ENCODE peak calls at places on chromosomes 1 and 21, in four cellular contexts. One of them, this sample, is unnamed.
A peak's percentile ranks its signal among the peaks of the same experiment; 100 is the strongest.

GRCh38 chr1:1616045-1616821 is 933 bp downstream of the MIB2 start:
- DNase-seq in A549: no peak
- DNase-seq in ovary: no peak
- DNase-seq in stomach: peak; percentile 58
- DNase-seq in this sample: no peak

GRCh38 chr1:212037900-212038299 is 2.4 kb downstream of the DTL start:
- DNase-seq in A549: no peak
- DNase-seq in stomach: no peak
- DNase-seq in ovary: no peak
- DNase-seq in this sample: no peak

GRCh38 chr21:21750124-21750825 is 752.1 kb downstream of the NCAM2 start:
- DNase-seq in A549: no peak
- DNase-seq in stomach: no peak
- DNase-seq in ovary: no peak
- DNase-seq in this sample: no peak

GRCh38 chr1:218347713-218348627 is 2.8 kb downstream of the TGFB2 start:
- DNase-seq in ovary: no peak
- DNase-seq in stomach: no peak
- DNase-seq in A549: peak; percentile 84
- DNase-seq in this sample: peak; percentile 71

GRCh38 chr1:218171302-218171893 is 113.7 kb upstream of the RRP15 start:
- DNase-seq in ovary: no peak
- DNase-seq in stomach: no peak
- DNase-seq in A549: peak; percentile 46
- DNase-seq in this sample: no peak

GRCh38 chr1:200279810-200280411 is 129.9 kb downstream of the ZNF281 start:
- DNase-seq in stomach: peak; percentile 68
- DNase-seq in ovary: no peak
- DNase-seq in A549: peak; percentile 68
- DNase-seq in this sample: no peak

GRCh38 chr21:29571949-29572348 is 273.2 kb downstream of the BACH1 start:
- DNase-seq in stomach: no peak
- DNase-seq in ovary: no peak
- DNase-seq in A549: no peak
- DNase-seq in this sample: no peak

GRCh38 chr1:117092594-117092993 is 29.0 kb downstream of the TRIM45 start:
- DNase-seq in ovary: no peak
- DNase-seq in stomach: no peak
- DNase-seq in A549: no peak
- DNase-seq in this sample: no peak

GRCh38 chr1:170967042-170967910 is 31.9 kb downstream of the MROH9 start:
- DNase-seq in stomach: no peak
- DNase-seq in A549: peak; percentile 33
- DNase-seq in ovary: no peak
- DNase-seq in this sample: no peak

GRCh38 chr1:1308756-1309524 is 543 bp downstream of the PUSL1 start:
- DNase-seq in A549: no peak
- DNase-seq in ovary: peak; percentile 61
- DNase-seq in stomach: no peak
- DNase-seq in this sample: peak; percentile 82

GRCh38 chr1:230794871-230795645 is 47.9 kb downstream of the CAPN9 start:
- DNase-seq in stomach: no peak
- DNase-seq in ovary: no peak
- DNase-seq in A549: no peak
- DNase-seq in this sample: no peak

GRCh38 chr1:164675342-164675904 is 116.4 kb downstream of the PBX1 start:
- DNase-seq in ovary: no peak
- DNase-seq in stomach: no peak
- DNase-seq in A549: no peak
- DNase-seq in this sample: no peak

GRCh38 chr1:223700942-223701637 is 11.2 kb upstream of the CAPN2 start:
- DNase-seq in A549: peak; percentile 96
- DNase-seq in ovary: peak; percentile 60
- DNase-seq in stomach: no peak
- DNase-seq in this sample: no peak

GRCh38 chr21:42024261-42024877 is 14.2 kb upstream of the ZBTB21 start:
- DNase-seq in A549: no peak
- DNase-seq in stomach: no peak
- DNase-seq in ovary: no peak
- DNase-seq in this sample: peak; percentile 39

GRCh38 chr21:42027804-42028753 is 17.9 kb upstream of the ZBTB21 start:
- DNase-seq in ovary: peak; percentile 34
- DNase-seq in stomach: no peak
- DNase-seq in A549: no peak
- DNase-seq in this sample: peak; percentile 64

GRCh38 chr21:42027085-42027803 is 17.1 kb upstream of the ZBTB21 start:
- DNase-seq in ovary: peak; percentile 8
- DNase-seq in A549: no peak
- DNase-seq in stomach: no peak
- DNase-seq in this sample: peak; percentile 20

GRCh38 chr21:42025392-42026071 is 15.4 kb upstream of the ZBTB21 start:
- DNase-seq in stomach: no peak
- DNase-seq in ovary: peak; percentile 16
- DNase-seq in A549: no peak
- DNase-seq in this sample: peak; percentile 62

DNA sequence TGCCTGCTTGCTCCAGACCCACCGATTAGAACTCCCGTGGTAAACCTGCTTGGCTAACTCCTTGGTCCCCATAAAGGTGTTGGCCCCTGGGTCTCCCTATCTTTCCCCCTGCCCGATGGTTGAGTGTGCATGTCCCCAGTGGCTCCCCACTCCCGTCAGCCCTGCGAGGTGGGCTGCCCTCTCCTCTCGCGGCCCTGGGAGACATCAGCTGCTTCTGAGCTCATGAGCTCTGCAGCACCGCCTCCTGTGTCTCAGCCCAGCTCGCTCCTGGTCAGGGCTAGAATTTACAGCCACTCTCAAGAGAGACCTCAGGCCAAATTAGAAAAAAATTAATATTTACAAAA is 15.9 kb upstream of the ZBTB21 start:
- DNase-seq in A549: no peak
- DNase-seq in stomach: no peak
- DNase-seq in ovary: peak; percentile 23
- DNase-seq in this sample: peak; percentile 66
- H3K9me3 ChIP-seq in A549: no peaks in the 10 kb centered on the region
- H3K9me3 ChIP-seq in stomach: no peaks in the 10 kb centered on the region
- H3K9me3 ChIP-seq in ovary: no peaks in the 10 kb centered on the region
- H3K9me3 ChIP-seq in this sample: no peaks in the 10 kb centered on the region

GRCh38 chr1:43935711-43936427 is 2.3 kb downstream of the ARTN start:
- DNase-seq in A549: no peak
- DNase-seq in ovary: peak; percentile 40
- DNase-seq in stomach: peak; percentile 48
- DNase-seq in this sample: no peak
- TF ChIP-seq POLR2A in A549: no peak
- TF ChIP-seq POLR2A in ovary: no peak
- TF ChIP-seq POLR2A in stomach: no peak
- TF ChIP-seq POLR2A in this sample: no peak

GRCh38 chr21:37561941-37562919 is 195.7 kb downstream of the DYRK1A start:
- DNase-seq in A549: no peak
- DNase-seq in ovary: no peak
- DNase-seq in stomach: no peak
- DNase-seq in this sample: no peak

GRCh38 chr21:37564341-37564923 is 197.9 kb downstream of the DYRK1A start:
- DNase-seq in A549: peak; percentile 96
- DNase-seq in stomach: peak; percentile 77
- DNase-seq in ovary: peak; percentile 69
- DNase-seq in this sample: peak; percentile 90

GRCh38 chr21:37564924-37565529 is 198.5 kb downstream of the DYRK1A start:
- DNase-seq in A549: peak; percentile 58
- DNase-seq in stomach: no peak
- DNase-seq in ovary: no peak
- DNase-seq in this sample: no peak

GRCh38 chr21:37562920-37563640 is 196.5 kb downstream of the DYRK1A start:
- DNase-seq in A549: no peak
- DNase-seq in stomach: no peak
- DNase-seq in ovary: peak; percentile 49
- DNase-seq in this sample: peak; percentile 71

GRCh38 chr21:37563641-37564340 is 197.2 kb downstream of the DYRK1A start:
- DNase-seq in A549: peak; percentile 93
- DNase-seq in stomach: peak; percentile 95
- DNase-seq in ovary: peak; percentile 92
- DNase-seq in this sample: peak; percentile 96
- TF ChIP-seq EP300 in A549: no peak
- TF ChIP-seq EP300 in stomach: no peak
- TF ChIP-seq EP300 in ovary: no peak
- TF ChIP-seq EP300 in this sample: no peak

GRCh38 chr1:31458287-31458896 is 45.4 kb downstream of the SERINC2 start:
- DNase-seq in stomach: no peak
- DNase-seq in A549: no peak
- DNase-seq in ovary: no peak
- DNase-seq in this sample: no peak
- H3K9me3 ChIP-seq in stomach: peaks cover 67% of the 10 kb centered on the region
- H3K9me3 ChIP-seq in A549: peaks cover 54% of the 10 kb centered on the region
- H3K9me3 ChIP-seq in ovary: no peaks in the 10 kb centered on the region
- H3K9me3 ChIP-seq in this sample: peaks cover 23% of the 10 kb centered on the region

GRCh38 chr1:38173848-38174247 is 127.3 kb upstream of the POU3F1 start:
- DNase-seq in ovary: no peak
- DNase-seq in stomach: no peak
- DNase-seq in A549: no peak
- DNase-seq in this sample: no peak
- TF ChIP-seq POLR2A in ovary: no peak
- TF ChIP-seq POLR2A in stomach: no peak
- TF ChIP-seq POLR2A in A549: no peak
- TF ChIP-seq POLR2A in this sample: no peak

GRCh38 chr1:208967334-208967733 is 616.2 kb upstream of the CAMK1G start:
- DNase-seq in A549: no peak
- DNase-seq in stomach: no peak
- DNase-seq in ovary: no peak
- DNase-seq in this sample: no peak

DNA sequence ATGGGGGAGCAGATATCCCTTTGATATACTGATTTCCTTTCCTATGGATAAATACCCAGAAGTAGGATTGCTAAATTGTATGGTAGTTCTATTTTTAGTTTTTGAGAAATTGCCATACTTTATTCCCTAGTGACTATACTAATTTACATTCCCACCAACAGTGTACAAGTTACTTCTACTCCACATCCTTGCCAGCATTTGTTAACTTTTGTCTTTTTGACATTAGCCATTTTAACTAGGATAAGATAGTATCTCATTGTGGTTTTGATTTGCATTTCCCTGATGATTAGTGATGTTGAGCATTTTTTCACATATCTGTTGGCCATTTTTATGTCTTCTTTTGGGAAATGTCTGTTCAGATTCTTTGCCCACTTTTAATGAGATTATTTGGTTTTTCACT is 620.6 kb upstream of the CAMK1G start:
- DNase-seq in stomach: no peak
- DNase-seq in A549: no peak
- DNase-seq in ovary: no peak
- DNase-seq in this sample: no peak
- TF ChIP-seq EP300 in stomach: no peak
- TF ChIP-seq EP300 in A549: no peak
- TF ChIP-seq EP300 in ovary: no peak
- TF ChIP-seq EP300 in this sample: no peak

GRCh38 chr21:10575311-10575667 is 53.9 kb downstream of the TPTE start:
- DNase-seq in A549: no peak
- DNase-seq in ovary: no peak
- DNase-seq in stomach: no peak
- DNase-seq in this sample: no peak
- H3K9me3 ChIP-seq in A549: no peaks in the 10 kb centered on the region
- H3K9me3 ChIP-seq in ovary: no peaks in the 10 kb centered on the region
- H3K9me3 ChIP-seq in stomach: peaks cover 84% of the 10 kb centered on the region
- H3K9me3 ChIP-seq in this sample: peaks cover 15% of the 10 kb centered on the region

GRCh38 chr1:85628791-85629531 is 48.4 kb downstream of the CCN1 start:
- DNase-seq in stomach: peak; percentile 78
- DNase-seq in A549: peak; percentile 89
- DNase-seq in ovary: no peak
- DNase-seq in this sample: peak; percentile 67
- TF ChIP-seq POLR2A in stomach: no peak
- TF ChIP-seq POLR2A in A549: no peak
- TF ChIP-seq POLR2A in ovary: no peak
- TF ChIP-seq POLR2A in this sample: no peak

GRCh38 chr1:109910123-109910962 is at the start of gene CSF1:
- DNase-seq in ovary: peak; percentile 91
- DNase-seq in A549: peak; percentile 78
- DNase-seq in stomach: peak; percentile 77
- DNase-seq in this sample: peak; percentile 95
- TF ChIP-seq EP300 in ovary: no peak
- TF ChIP-seq EP300 in A549: no peak
- TF ChIP-seq EP300 in stomach: no peak
- TF ChIP-seq EP300 in this sample: peak; percentile 33

This sample was measured in sigmoid colon.